ENCODE peak calls at places on chromosomes 5 and 9, in five cellular contexts. O is kidney, K is psoas muscle, C is OCI-LY7, R is cardiac muscle cell. Q is an unnamed sample. For H3K4me1, the result is how much of the 10 kb centered on the place peaks cover.

GRCh38 chr9:36833954-36834353 is 200.1 kb downstream of the PAX5 start:
- DNase-seq in O (peak), C (peak), K (no peak), R (no peak), Q (no peak)

GRCh38 chr9:71987471-71988371 is 72.7 kb downstream of the C9orf57 start:
- DNase-seq in K (no peak), C (no peak), O (no peak), R (no peak), Q (peak)

GRCh38 chr5:126597156-126597555 is 2.1 kb upstream of the ALDH7A1 start:
- DNase-seq in K (no peak), R (no peak), C (no peak), O (no peak), Q (no peak)

GRCh38 chr9:20944507-20944906 is 86.9 kb downstream of the HACD4 start:
- DNase-seq in R (no peak), O (no peak), K (no peak), C (no peak), Q (no peak)

GRCh38 chr5:178465861-178466288 is 124.3 kb downstream of the COL23A1 start:
- DNase-seq in K (no peak), O (no peak), C (no peak), R (no peak), Q (no peak)

GRCh38 chr9:129875687-129876395 is 40.6 kb downstream of the USP20 start:
- DNase-seq in K (no peak), R (no peak), O (no peak), C (no peak), Q (peak)

GRCh38 chr9:13863112-13863511 is 450.8 kb downstream of the NFIB start:
- DNase-seq in O (no peak), K (peak), C (no peak), R (peak), Q (no peak)

GRCh38 chr5:177005619-177006264 is 837 bp downstream of the UIMC1 start:
- DNase-seq in C (peak), O (peak), K (peak), R (peak), Q (peak)

GRCh38 chr9:18568969-18569368 is 95.0 kb downstream of the ADAMTSL1 start:
- DNase-seq in R (no peak), C (no peak), K (no peak), O (no peak), Q (no peak)

GRCh38 chr5:154654484-154655375 is 100.4 kb upstream of the LARP1 start:
- DNase-seq in R (no peak), C (no peak), K (no peak), O (no peak), Q (peak)

GRCh38 chr9:21813575-21814473 is 11.4 kb downstream of the MTAP start:
- DNase-seq in C (peak), R (peak), O (no peak), K (peak), Q (peak)

GRCh38 chr5:142910128-142910527 is 140.0 kb downstream of the ARHGAP26 start:
- DNase-seq in C (no peak), K (no peak), R (no peak), O (no peak), Q (no peak)

GRCh38 chr5:153781325-153781724 is 257.4 kb downstream of the FAM114A2 start:
- DNase-seq in O (no peak), C (no peak), R (no peak), K (no peak), Q (peak)

GRCh38 chr5:41773799-41774198 is 96.4 kb downstream of the OXCT1 start:
- DNase-seq in K (no peak), R (no peak), C (no peak), O (no peak), Q (no peak)

GRCh38 chr5:41776435-41776834 is 93.8 kb downstream of the OXCT1 start:
- DNase-seq in O (no peak), R (no peak), K (no peak), C (no peak), Q (no peak)

GRCh38 chr5:41772785-41773442 is 97.3 kb downstream of the OXCT1 start:
- DNase-seq in R (no peak), C (no peak), K (no peak), O (no peak), Q (no peak)

DNA sequence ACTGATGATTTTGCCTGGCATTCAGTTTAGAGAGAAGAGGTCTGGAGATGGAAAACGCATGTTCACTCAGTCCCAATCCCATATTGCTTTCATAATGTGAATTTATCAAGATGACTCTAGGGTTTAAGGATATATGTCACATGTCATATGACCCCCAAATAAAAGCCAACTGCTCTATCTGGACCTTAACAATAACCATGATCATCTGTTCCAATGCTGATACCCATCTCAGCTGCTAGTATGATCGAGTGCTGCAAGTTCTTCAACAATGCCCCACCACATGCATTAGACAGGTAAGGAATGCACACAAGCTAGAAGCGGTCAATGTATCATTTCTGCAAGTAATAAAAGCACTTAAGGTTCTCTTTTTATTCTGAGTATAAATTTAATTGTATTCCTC is 91.8 kb downstream of the OXCT1 start:
- DNase-seq in C (no peak), R (no peak), K (no peak), O (no peak), Q (no peak)
- H3K4me1 ChIP-seq in C (under half), R (under half), K (under half), O (under half), Q (under half)

GRCh38 chr9:130970052-130970451 is 31.0 kb upstream of the FIBCD1 start:
- DNase-seq in R (no peak), O (no peak), K (no peak), C (no peak), Q (no peak)
- H3K4me1 ChIP-seq in R (under half), O (under half), K (under half), C (under half), Q (under half)

DNA sequence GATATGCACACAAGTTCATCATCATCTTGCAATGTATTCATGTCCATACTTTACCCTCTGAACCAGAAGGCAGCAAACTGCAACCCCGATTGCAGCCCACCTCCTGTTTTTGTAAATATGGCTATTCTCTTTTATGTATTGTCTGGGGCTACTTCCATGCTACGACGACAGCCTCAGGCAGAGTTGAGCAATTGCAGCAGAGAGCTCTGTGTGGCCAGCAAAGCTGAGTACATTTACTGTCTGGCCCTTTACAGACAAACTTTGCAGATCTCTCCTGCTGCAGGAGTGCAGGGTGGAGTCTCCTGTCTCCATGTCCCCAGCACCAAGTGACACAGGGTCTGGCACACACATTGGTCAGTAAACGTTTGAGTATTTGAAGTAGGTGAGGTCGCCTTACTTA is 27.0 kb downstream of the PRRC2B start:
- DNase-seq in O (no peak), C (no peak), K (no peak), R (no peak), Q (no peak)
- H3K4me1 ChIP-seq in O (under half), C (under half), K (half or more), R (half or more), Q (half or more)

DNA sequence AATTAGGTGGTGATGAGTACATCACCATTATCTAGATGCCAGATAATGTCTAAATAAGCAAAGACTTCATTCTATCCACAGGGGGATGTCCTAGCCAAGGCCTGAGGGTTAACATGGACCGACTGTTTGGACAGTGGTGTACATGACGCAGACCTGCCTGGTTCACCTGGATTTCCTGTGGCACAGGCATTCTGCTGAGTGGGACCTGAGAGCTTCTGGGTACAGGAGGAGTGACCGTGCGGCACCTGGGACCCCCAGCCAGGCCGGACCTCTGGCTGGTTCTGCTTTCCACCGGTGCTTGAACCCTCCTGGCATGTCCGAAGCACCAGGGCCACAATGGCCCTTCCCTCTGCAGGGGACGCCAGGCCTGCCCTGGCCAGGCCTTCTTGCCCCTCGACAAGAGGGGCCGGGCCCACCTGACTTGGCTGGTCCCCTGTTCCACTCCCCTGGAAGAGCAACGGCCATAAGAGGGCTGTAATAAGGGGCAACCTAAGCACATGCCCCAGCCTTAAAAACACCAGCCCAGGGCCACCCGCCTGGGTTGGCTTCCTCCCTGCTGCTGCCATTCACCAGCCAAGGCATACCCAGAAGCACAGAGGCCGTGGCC is 8.6 kb downstream of the GFPT2 start:
- DNase-seq in R (no peak), C (no peak), K (no peak), O (peak), Q (no peak)
- H3K4me1 ChIP-seq in R (under half), C (under half), K (under half), O (under half), Q (under half)